ENCODE peak calls at places on chromosomes 16 and 17, in six cellular contexts. M is A549; E is keratinocyte; G is stomach; L is CD8-positive, alpha-beta T cell; I is DND-41. N is an unnamed sample. For H3K4me1, the result is how much of the 10 kb centered on the place peaks cover.

GRCh38 chr16:15553313-15554088 is 89.5 kb downstream of the MARF1 start:
- DNase-seq in M (no peak), E (no peak), G (no peak), L (no peak), I (no peak), N (no peak)

GRCh38 chr17:3911271-3912053 is 4.8 kb downstream of the P2RX1 start:
- DNase-seq in M (no peak), E (no peak), G (no peak), L (peak), I (peak), N (no peak)

GRCh38 chr17:68790931-68791330 is 164.3 kb downstream of the ABCA8 start:
- DNase-seq in M (no peak), E (no peak), G (no peak), L (no peak), I (no peak), N (no peak)

GRCh38 chr16:2919511-2920255 is 8.0 kb downstream of the FLYWCH1 start:
- DNase-seq in M (peak), E (no peak), G (peak), L (peak), I (peak), N (no peak)

GRCh38 chr17:41367426-41368075 is 2.1 kb downstream of the KRT33B start:
- DNase-seq in M (peak), E (no peak), G (no peak), L (no peak), I (no peak), N (no peak)

GRCh38 chr16:79006206-79006605 is 594.3 kb downstream of the MAF start:
- DNase-seq in M (no peak), E (no peak), G (no peak), L (no peak), I (no peak), N (no peak)

GRCh38 chr16:19691161-19691850 is 26.7 kb downstream of the KNOP1 start:
- DNase-seq in M (no peak), E (no peak), G (no peak), L (no peak), I (no peak), N (no peak)

GRCh38 chr17:68288804-68289203 is 2.1 kb downstream of the SLC16A6 start:
- DNase-seq in M (no peak), E (no peak), G (no peak), L (no peak), I (no peak), N (no peak)

GRCh38 chr17:63516910-63517824 is 6.0 kb upstream of the KCNH6 start:
- DNase-seq in M (peak), E (no peak), G (no peak), L (no peak), I (no peak), N (no peak)

GRCh38 chr16:57609541-57610401 is 18.7 kb upstream of the ADGRG1 start:
- DNase-seq in M (no peak), E (no peak), G (peak), L (peak), I (peak), N (peak)

GRCh38 chr17:64259922-64260321 is 3.1 kb downstream of the TEX2 start:
- DNase-seq in M (no peak), E (no peak), G (no peak), L (no peak), I (no peak), N (no peak)

GRCh38 chr16:14300631-14301149 is 229.6 kb downstream of the MRTFB start:
- DNase-seq in M (peak), E (no peak), G (peak), L (peak), I (peak), N (peak)

GRCh38 chr17:5282639-5283217 is 644 bp downstream of the RABEP1 start:
- DNase-seq in M (no peak), E (no peak), G (no peak), L (peak), I (peak), N (peak)

GRCh38 chr17:13650096-13650675 is 48.5 kb upstream of the HS3ST3A1 start:
- DNase-seq in M (no peak), E (no peak), G (no peak), L (no peak), I (no peak), N (no peak)

GRCh38 chr16:49556252-49557069 is 182.9 kb downstream of the C16orf78 start:
- DNase-seq in M (peak), E (no peak), G (no peak), L (no peak), I (no peak), N (no peak)

GRCh38 chr17:80637286-80637703 is 92.7 kb downstream of the RPTOR start:
- DNase-seq in M (no peak), E (no peak), G (no peak), L (no peak), I (no peak), N (no peak)

GRCh38 chr17:44110823-44111633 is 12.4 kb downstream of the HDAC5 start:
- DNase-seq in M (peak), E (peak), G (peak), L (peak), I (peak), N (peak)

GRCh38 chr16:80277182-80277581 is 263.6 kb upstream of the DYNLRB2 start:
- DNase-seq in M (no peak), E (no peak), G (no peak), L (no peak), I (no peak), N (no peak)

GRCh38 chr16:78175287-78175686 is 75.8 kb downstream of the WWOX start:
- DNase-seq in M (no peak), E (no peak), G (no peak), L (no peak), I (no peak), N (no peak)

GRCh38 chr16:23679274-23679985 is 741 bp downstream of the PLK1 start:
- DNase-seq in M (peak), E (no peak), G (no peak), L (no peak), I (peak), N (no peak)

GRCh38 chr17:64969046-64969501 is 49.8 kb upstream of the LRRC37A3 start:
- DNase-seq in M (no peak), E (no peak), G (no peak), L (no peak), I (no peak), N (no peak)

GRCh38 chr16:67398546-67399217 is 5.4 kb upstream of the TPPP3 start:
- DNase-seq in M (no peak), E (no peak), G (no peak), L (no peak), I (no peak), N (no peak)

GRCh38 chr16:54936979-54937672 is 6.5 kb downstream of the IRX5 start:
- DNase-seq in M (peak), E (no peak), G (no peak), L (no peak), I (no peak), N (peak)

GRCh38 chr16:84375773-84376172 is 7.4 kb downstream of the ATP2C2 start:
- DNase-seq in M (no peak), E (no peak), G (no peak), L (no peak), I (no peak), N (no peak)

GRCh38 chr16:85329059-85329812 is 217.0 kb upstream of the CIBAR2 start:
- DNase-seq in M (no peak), E (no peak), G (peak), L (no peak), I (no peak), N (no peak)

GRCh38 chr17:2889256-2889655 is 93.0 kb downstream of the RAP1GAP2 start:
- DNase-seq in M (no peak), E (no peak), G (no peak), L (no peak), I (no peak), N (no peak)

GRCh38 chr17:5203908-5204294 is 12.2 kb upstream of the ZNF594 start:
- DNase-seq in M (no peak), E (no peak), G (no peak), L (no peak), I (no peak), N (no peak)

GRCh38 chr17:16301963-16302855 is 51.1 kb downstream of the CENPV start:
- DNase-seq in M (no peak), E (no peak), G (no peak), L (no peak), I (no peak), N (no peak)

GRCh38 chr17:652310-652709 is 62.3 kb downstream of the VPS53 start:
- DNase-seq in M (no peak), E (no peak), G (no peak), L (no peak), I (no peak), N (no peak)

GRCh38 chr16:10616744-10617640 is 36.6 kb upstream of the EMP2 start:
- DNase-seq in M (no peak), E (no peak), G (peak), L (no peak), I (no peak), N (peak)

GRCh38 chr16:87681990-87682570 is 79.8 kb downstream of the JPH3 start:
- DNase-seq in M (peak), E (no peak), G (no peak), L (no peak), I (no peak), N (no peak)

GRCh38 chr16:16861546-16861945 is 482.6 kb downstream of the NPIPA7 start:
- DNase-seq in M (peak), E (no peak), G (peak), L (peak), I (peak), N (no peak)

GRCh38 chr16:55542459-55543082 is 23.9 kb upstream of the CAPNS2 start:
- DNase-seq in M (no peak), E (no peak), G (no peak), L (no peak), I (no peak), N (no peak)

GRCh38 chr17:58281511-58282011 is 826 bp upstream of the MPO start:
- DNase-seq in M (no peak), E (no peak), G (no peak), L (no peak), I (no peak), N (no peak)

GRCh38 chr16:997440-998051 is 16.0 kb downstream of the SOX8 start:
- DNase-seq in M (peak), E (no peak), G (peak), L (peak), I (no peak), N (no peak)
- H3K27ac ChIP-seq in M (peak), E (no peak), G (peak), L (peak), I (no peak), N (no peak)

GRCh38 chr17:21525464-21526130 is 149.4 kb downstream of the KCNJ12 start:
- DNase-seq in M (no peak), E (no peak), G (no peak), L (no peak), I (no peak), N (no peak)

GRCh38 chr17:21528031-21528684 is 152.0 kb downstream of the KCNJ12 start:
- DNase-seq in M (no peak), E (no peak), G (no peak), L (no peak), I (no peak), N (no peak)

GRCh38 chr17:21524211-21524591 is 148.0 kb downstream of the KCNJ12 start:
- DNase-seq in M (no peak), E (no peak), G (no peak), L (no peak), I (no peak), N (no peak)

GRCh38 chr17:21522755-21523154 is 146.6 kb downstream of the KCNJ12 start:
- DNase-seq in M (no peak), E (no peak), G (no peak), L (no peak), I (no peak), N (no peak)

GRCh38 chr17:21523482-21524210 is 147.5 kb downstream of the KCNJ12 start:
- DNase-seq in M (no peak), E (no peak), G (no peak), L (no peak), I (no peak), N (no peak)
- H3K4me1 ChIP-seq in M (under half), E (under half), G (under half), L (under half), I (under half), N (under half)

GRCh38 chr17:49361902-49362722 is at the start of gene ZNF652:
- DNase-seq in M (peak), E (peak), G (peak), L (peak), I (peak), N (peak)

GRCh38 chr17:49364119-49364518 is 2.1 kb upstream of the ZNF652 start:
- DNase-seq in M (no peak), E (no peak), G (no peak), L (no peak), I (no peak), N (no peak)

GRCh38 chr17:49361129-49361901 is 735 bp downstream of the ZNF652 start:
- DNase-seq in M (peak), E (no peak), G (peak), L (peak), I (peak), N (peak)

GRCh38 chr17:49363251-49363650 is 1.2 kb upstream of the ZNF652 start:
- DNase-seq in M (no peak), E (no peak), G (no peak), L (no peak), I (no peak), N (no peak)

GRCh38 chr17:49362723-49363117 is 670 bp upstream of the ZNF652 start:
- DNase-seq in M (peak), E (no peak), G (no peak), L (no peak), I (no peak), N (no peak)
- H3K27ac ChIP-seq in M (peak), E (peak), G (peak), L (peak), I (no peak), N (peak)

GRCh38 chr17:78780852-78781338 is 1.2 kb downstream of the CYTH1 start:
- DNase-seq in M (no peak), E (no peak), G (no peak), L (peak), I (no peak), N (peak)
- H3K4me1 ChIP-seq in M (under half), E (under half), G (under half), L (half or more), I (under half), N (under half)

GRCh38 chr17:75063626-75064025 is 16.6 kb downstream of the KCTD2 start:
- DNase-seq in M (no peak), E (no peak), G (no peak), L (no peak), I (no peak), N (no peak)
- H3K27ac ChIP-seq in M (no peak), E (no peak), G (no peak), L (no peak), I (no peak), N (no peak)

GRCh38 chr17:46179375-46179999 is 13.7 kb downstream of the KANSL1 start:
- DNase-seq in M (no peak), E (no peak), G (no peak), L (no peak), I (no peak), N (no peak)

GRCh38 chr17:46175891-46176290 is 17.3 kb downstream of the KANSL1 start:
- DNase-seq in M (no peak), E (no peak), G (no peak), L (no peak), I (no peak), N (no peak)

GRCh38 chr17:46176975-46177374 is 16.3 kb downstream of the KANSL1 start:
- DNase-seq in M (no peak), E (no peak), G (no peak), L (no peak), I (no peak), N (no peak)

GRCh38 chr17:46180895-46181279 is 12.3 kb downstream of the KANSL1 start:
- DNase-seq in M (no peak), E (no peak), G (no peak), L (no peak), I (no peak), N (no peak)

GRCh38 chr17:46178550-46179198 is 14.6 kb downstream of the KANSL1 start:
- DNase-seq in M (no peak), E (no peak), G (no peak), L (no peak), I (no peak), N (no peak)
- H3K4me1 ChIP-seq in M (half or more), E (under half), G (half or more), L (half or more), I (under half), N (under half)

DNA sequence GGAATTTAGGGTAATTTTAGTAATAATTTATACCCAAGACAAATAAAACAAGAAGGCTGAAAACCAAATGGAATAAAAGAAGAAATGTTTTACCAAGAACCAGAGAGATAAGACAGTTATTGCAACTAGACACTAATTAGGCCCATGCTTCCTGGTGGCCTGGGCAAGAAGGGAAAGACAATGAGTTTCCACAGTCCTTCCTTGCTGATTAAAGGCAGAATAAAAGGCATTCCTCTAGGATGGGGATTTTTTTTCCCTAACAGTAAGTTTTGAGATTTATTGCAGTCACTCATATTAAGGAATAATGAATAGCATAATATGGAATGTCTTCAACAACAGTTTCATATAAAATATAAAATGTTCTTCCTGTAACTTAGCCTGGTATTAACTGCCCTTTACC is 41.5 kb downstream of the TOM1L2 start:
- DNase-seq in M (no peak), E (no peak), G (no peak), L (no peak), I (no peak), N (no peak)
- H3K27ac ChIP-seq in M (no peak), E (no peak), G (no peak), L (no peak), I (no peak), N (no peak)

N was measured in upper lobe of right lung.